ENCODE peak calls at places on chromosomes 7 and 10, in four cellular contexts. One of them, this sample, is unnamed.

GRCh38 chr10:132959296-132959961 is 17.1 kb upstream of the CFAP46 start:
- DNase-seq in activated CD4-positive, CD25-positive, alpha-beta regulatory T cell: no peak
- DNase-seq in glomerular endothelial cell: no peak
- DNase-seq in Kasumi-1: no peak
- DNase-seq in this sample: no peak

GRCh38 chr10:124632064-124632531 is 112.1 kb downstream of the FAM53B start:
- DNase-seq in activated CD4-positive, CD25-positive, alpha-beta regulatory T cell: no peak
- DNase-seq in glomerular endothelial cell: no peak
- DNase-seq in Kasumi-1: no peak
- DNase-seq in this sample: no peak

GRCh38 chr10:37488792-37489657 is 363.6 kb downstream of the ANKRD30A start:
- DNase-seq in activated CD4-positive, CD25-positive, alpha-beta regulatory T cell: no peak
- DNase-seq in glomerular endothelial cell: no peak
- DNase-seq in Kasumi-1: no peak
- DNase-seq in this sample: no peak

GRCh38 chr7:144546795-144547194 is 143.3 kb upstream of the NOBOX start:
- DNase-seq in activated CD4-positive, CD25-positive, alpha-beta regulatory T cell: no peak
- DNase-seq in glomerular endothelial cell: no peak
- DNase-seq in Kasumi-1: no peak
- DNase-seq in this sample: no peak

GRCh38 chr10:33820531-33820930 is 486.1 kb upstream of the NRP1 start:
- DNase-seq in activated CD4-positive, CD25-positive, alpha-beta regulatory T cell: no peak
- DNase-seq in glomerular endothelial cell: no peak
- DNase-seq in Kasumi-1: no peak
- DNase-seq in this sample: no peak

GRCh38 chr10:23198610-23198939 is 6.5 kb downstream of the PTF1A start:
- DNase-seq in activated CD4-positive, CD25-positive, alpha-beta regulatory T cell: no peak
- DNase-seq in glomerular endothelial cell: no peak
- DNase-seq in Kasumi-1: no peak
- DNase-seq in this sample: no peak

GRCh38 chr7:151059362-151060112 is at the start of gene SLC4A2:
- DNase-seq in activated CD4-positive, CD25-positive, alpha-beta regulatory T cell: peak
- DNase-seq in glomerular endothelial cell: no peak
- DNase-seq in Kasumi-1: peak
- DNase-seq in this sample: peak

GRCh38 chr7:131196808-131197207 is 130.9 kb upstream of the MKLN1 start:
- DNase-seq in activated CD4-positive, CD25-positive, alpha-beta regulatory T cell: no peak
- DNase-seq in glomerular endothelial cell: no peak
- DNase-seq in Kasumi-1: no peak
- DNase-seq in this sample: peak

GRCh38 chr10:31083765-31084184 is 52.1 kb upstream of the ZNF438 start:
- DNase-seq in activated CD4-positive, CD25-positive, alpha-beta regulatory T cell: peak
- DNase-seq in glomerular endothelial cell: no peak
- DNase-seq in Kasumi-1: peak
- DNase-seq in this sample: peak